ENCODE peak calls at places on chromosomes 12 and 14, in four cellular contexts. E is GM23338, Y is IMR-90, V is prostate gland. W is an unnamed sample. For H3K4me1, the result is how much of the 10 kb centered on the place peaks cover.

GRCh38 chr14:99666533-99666932 is 17.6 kb upstream of the CYP46A1 start:
- DNase-seq in Y (no peak), V (no peak), E (no peak), W (no peak)

GRCh38 chr12:27818421-27818918 is 38.4 kb upstream of the MANSC4 start:
- DNase-seq in E (no peak), Y (peak), V (no peak), W (peak)

GRCh38 chr14:23125006-23125405 is 6.0 kb upstream of the CEBPE start:
- DNase-seq in V (no peak), E (no peak), Y (no peak), W (no peak)

GRCh38 chr12:3680919-3681594 is 71.9 kb downstream of the CRACR2A start:
- DNase-seq in E (no peak), Y (no peak), V (peak), W (peak)

GRCh38 chr14:105891631-105892452 is 365.5 kb downstream of the TMEM121 start:
- DNase-seq in V (no peak), E (no peak), Y (no peak), W (no peak)

GRCh38 chr14:104475256-104475655 is 104.3 kb upstream of the C14orf180 start:
- DNase-seq in E (no peak), Y (no peak), V (no peak), W (no peak)

GRCh38 chr12:75553398-75553797 is 42.0 kb upstream of the KRR1 start:
- DNase-seq in E (peak), Y (no peak), V (no peak), W (no peak)

GRCh38 chr12:75508159-75508558 is 3.2 kb downstream of the KRR1 start:
- DNase-seq in V (no peak), E (no peak), Y (no peak), W (no peak)

GRCh38 chr12:15783288-15783687 is 5.9 kb downstream of the EPS8 start:
- DNase-seq in E (no peak), V (no peak), Y (no peak), W (no peak)

GRCh38 chr12:53097207-53097563 is 282 bp upstream of the IGFBP6 start:
- DNase-seq in V (no peak), E (peak), Y (peak), W (no peak)
- H3K27ac ChIP-seq in V (peak), E (no peak), Y (peak), W (peak)

GRCh38 chr14:76910371-76910890 is 84.2 kb downstream of the LRRC74A start:
- DNase-seq in E (no peak), Y (no peak), V (no peak), W (no peak)
- TF ChIP-seq CTCF in E (no peak), Y (no peak), V (no peak), W (no peak)

GRCh38 chr12:120239776-120240494 is 25.6 kb downstream of the PXN start:
- DNase-seq in Y (no peak), V (no peak), E (no peak), W (no peak)
- H3K4me1 ChIP-seq in Y (half or more), V (under half), E (under half), W (under half)

GRCh38 chr12:98736352-98737326 is 91.5 kb downstream of the APAF1 start:
- DNase-seq in E (no peak), V (peak), Y (peak), W (no peak)
- H3K27ac ChIP-seq in E (no peak), V (no peak), Y (no peak), W (no peak)

GRCh38 chr14:97417331-97417730 is 620.1 kb downstream of the VRK1 start:
- DNase-seq in V (no peak), Y (no peak), E (no peak), W (no peak)

GRCh38 chr14:97414718-97415098 is 617.5 kb downstream of the VRK1 start:
- DNase-seq in Y (no peak), E (peak), V (no peak), W (no peak)

GRCh38 chr14:97416550-97416949 is 619.4 kb downstream of the VRK1 start:
- DNase-seq in V (no peak), E (no peak), Y (no peak), W (no peak)

GRCh38 chr14:97415907-97416306 is 618.7 kb downstream of the VRK1 start:
- DNase-seq in E (no peak), V (no peak), Y (no peak), W (no peak)

DNA sequence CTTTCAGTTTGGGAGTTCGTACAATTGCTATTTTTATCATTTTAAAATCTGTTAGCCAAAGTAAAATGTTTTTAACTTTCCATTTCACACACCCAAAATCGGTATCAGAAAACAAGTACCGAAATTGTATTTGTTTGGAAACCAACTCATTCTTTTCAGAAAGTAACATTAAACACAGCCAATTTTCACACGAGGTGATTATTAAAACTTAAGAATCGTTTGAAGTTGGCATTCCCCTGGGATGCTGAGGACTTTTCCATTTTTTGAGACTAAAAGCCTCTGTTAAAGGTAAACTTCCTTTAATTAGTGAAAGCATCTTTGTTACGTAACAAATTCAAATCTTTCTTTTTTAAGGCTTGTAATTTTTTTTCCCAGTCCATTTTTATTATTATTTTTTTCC is 623.0 kb downstream of the VRK1 start:
- DNase-seq in V (no peak), Y (no peak), E (no peak), W (no peak)
- TF ChIP-seq CTCF in V (no peak), Y (no peak), E (no peak), W (no peak)